ENCODE peak calls at places on chromosomes 4 and X, in four cellular contexts. S is MM.1S, F is choroid plexus epithelial cell, M is neuronal stem cell. U is an unnamed sample.

GRCh38 chr4:38983756-38984647 is 48.2 kb downstream of the TMEM156 start:
- DNase-seq in S (no peak), F (peak; percentile 42), M (peak; percentile 23), U (no peak)

GRCh38 chr4:164081801-164082200 is 587.3 kb downstream of the TMA16 start:
- DNase-seq in S (no peak), F (no peak), M (no peak), U (no peak)

GRCh38 chr4:139593091-139593564 is 37.1 kb upstream of the SETD7 start:
- DNase-seq in S (no peak), F (peak; percentile 84), M (no peak), U (no peak)

GRCh38 chrX:46637937-46638336 is 64.4 kb downstream of the CHST7 start:
- DNase-seq in S (no peak), F (no peak), M (no peak), U (no peak)

GRCh38 chr4:24747234-24747975 is 48.0 kb upstream of the SOD3 start:
- DNase-seq in S (no peak), F (no peak), M (no peak), U (no peak)

GRCh38 chr4:80098635-80099034 is 25.6 kb upstream of the ANTXR2 start:
- DNase-seq in S (no peak), F (no peak), M (no peak), U (no peak)

GRCh38 chr4:74969507-74970474 is 36.9 kb downstream of the PARM1 start:
- DNase-seq in S (no peak), F (no peak), M (no peak), U (no peak)

GRCh38 chrX:53824686-53825085 is 138.2 kb upstream of the HUWE1 start:
- DNase-seq in S (no peak), F (no peak), M (no peak), U (no peak)

GRCh38 chrX:130165703-130166502 is at the start of gene AIFM1:
- DNase-seq in S (peak; percentile 91), F (peak; percentile 97), M (peak; percentile 90), U (peak; percentile 95)

GRCh38 chr4:13988347-13989265 is 361.1 kb upstream of the BOD1L1 start:
- DNase-seq in S (no peak), F (peak; percentile 99), M (no peak), U (no peak)

GRCh38 chr4:76781698-76782595 is 116.0 kb downstream of the SOWAHB start:
- DNase-seq in S (peak; percentile 82), F (peak; percentile 97), M (no peak), U (no peak)

GRCh38 chrX:8960809-8961413 is 73.0 kb downstream of the FAM9B start:
- DNase-seq in S (no peak), F (no peak), M (no peak), U (no peak)

GRCh38 chr4:140839888-140840790 is 84.0 kb upstream of the TBC1D9 start:
- DNase-seq in S (no peak), F (peak; percentile 34), M (no peak), U (no peak)

GRCh38 chr4:72418458-72418857 is 150.6 kb downstream of the ADAMTS3 start:
- DNase-seq in S (no peak), F (peak; percentile 84), M (no peak), U (no peak)

GRCh38 chr4:180809439-180809838 is 1433.8 kb upstream of the TENM3 start:
- DNase-seq in S (no peak), F (peak; percentile 11), M (no peak), U (no peak)

GRCh38 chr4:47505666-47506065 is 20.6 kb downstream of the ATP10D start:
- DNase-seq in S (no peak), F (no peak), M (no peak), U (no peak)

GRCh38 chrX:150587585-150588503 is 19.4 kb downstream of the MTM1 start:
- DNase-seq in S (no peak), F (peak; percentile 43), M (no peak), U (peak; percentile 74)

GRCh38 chr4:54541426-54542118 is 116.2 kb upstream of the KIT start:
- DNase-seq in S (no peak), F (peak; percentile 47), M (no peak), U (no peak)

GRCh38 chrX:13009256-13009655 is 34.3 kb downstream of the TMSB4X start:
- DNase-seq in S (no peak), F (no peak), M (no peak), U (no peak)

GRCh38 chr4:7737268-7737645 is 202.4 kb downstream of the AFAP1 start:
- DNase-seq in S (no peak), F (no peak), M (no peak), U (no peak)

GRCh38 chrX:39096599-39096998 is 295.3 kb downstream of the MID1IP1 start:
- DNase-seq in S (no peak), F (no peak), M (no peak), U (no peak)

GRCh38 chr4:23369331-23369730 is 520.5 kb downstream of the PPARGC1A start:
- DNase-seq in S (no peak), F (no peak), M (no peak), U (no peak)

GRCh38 chr4:42906906-42907774 is 14.6 kb downstream of the GRXCR1 start:
- DNase-seq in S (peak; percentile 24), F (no peak), M (no peak), U (no peak)

GRCh38 chrX:100413231-100413630 is 3.2 kb upstream of the PCDH19 start:
- DNase-seq in S (peak; percentile 68), F (peak; percentile 73), M (no peak), U (peak; percentile 87)

GRCh38 chr4:71941001-71941400 is 90.8 kb upstream of the NPFFR2 start:
- DNase-seq in S (peak; percentile 37), F (peak; percentile 4), M (no peak), U (peak; percentile 63)

GRCh38 chr4:48340276-48340904 is 939 bp upstream of the SLAIN2 start:
- DNase-seq in S (no peak), F (peak; percentile 87), M (peak; percentile 40), U (peak; percentile 53)

GRCh38 chr4:71765349-71765748 is 18.5 kb downstream of the GC start:
- DNase-seq in S (no peak), F (peak; percentile 1), M (no peak), U (no peak)

GRCh38 chr4:122480023-122480422 is 23.5 kb upstream of the IL2 start:
- DNase-seq in S (no peak), F (peak; percentile 64), M (no peak), U (peak; percentile 36)

GRCh38 chr4:73867783-73868182 is 1.4 kb upstream of the CXCL1 start:
- DNase-seq in S (no peak), F (peak; percentile 55), M (no peak), U (no peak)

GRCh38 chr4:83128235-83128929 is 13.9 kb upstream of the PLAC8 start:
- DNase-seq in S (no peak), F (peak; percentile 96), M (no peak), U (no peak)

GRCh38 chr4:4990857-4991540 is 28.3 kb downstream of the CYTL1 start:
- DNase-seq in S (no peak), F (peak; percentile 61), M (no peak), U (no peak)

GRCh38 chr4:183099537-183100297 is 660 bp downstream of the WWC2 start:
- DNase-seq in S (peak; percentile 16), F (peak; percentile 23), M (peak; percentile 46), U (no peak)

GRCh38 chr4:122796801-122797404 is 29.7 kb upstream of the FGF2 start:
- DNase-seq in S (no peak), F (no peak), M (no peak), U (no peak)

GRCh38 chrX:71098302-71098701 is 2.7 kb downstream of the FOXO4 start:
- DNase-seq in S (peak; percentile 55), F (peak; percentile 61), M (no peak), U (peak; percentile 77)

GRCh38 chrX:137428777-137429564 is 137.0 kb upstream of the ZIC3 start:
- DNase-seq in S (no peak), F (no peak), M (no peak), U (no peak)
- H3K4me3 ChIP-seq in S (no peak overlapping the region), F (peak overlapping the region; percentile 58), M (peak overlapping the region; percentile 73), U (no peak overlapping the region)

GRCh38 chrX:23792861-23793553 is 10.0 kb downstream of the SAT1 start:
- DNase-seq in S (no peak), F (peak; percentile 7), M (no peak), U (no peak)
- H3K4me3 ChIP-seq in S (no peak overlapping the region), F (no peak overlapping the region), M (no peak overlapping the region), U (no peak overlapping the region)

GRCh38 chr4:103400405-103400804 is 202.3 kb upstream of the CENPE start:
- DNase-seq in S (no peak), F (peak; percentile 14), M (no peak), U (no peak)
- H3K4me3 ChIP-seq in S (no peak overlapping the region), F (no peak overlapping the region), M (no peak overlapping the region), U (no peak overlapping the region)

GRCh38 chrX:103256651-103257050 is 1.7 kb upstream of the TCEAL8 start:
- DNase-seq in S (no peak), F (no peak), M (no peak), U (no peak)

GRCh38 chrX:103250977-103251376 is 4.0 kb downstream of the TCEAL8 start:
- DNase-seq in S (no peak), F (no peak), M (no peak), U (no peak)

GRCh38 chrX:103254171-103254824 is 657 bp downstream of the TCEAL8 start:
- DNase-seq in S (peak; percentile 37), F (peak; percentile 40), M (peak; percentile 45), U (peak; percentile 73)

GRCh38 chrX:103254921-103255455 is at the start of gene TCEAL8:
- DNase-seq in S (peak; percentile 71), F (peak; percentile 84), M (peak; percentile 50), U (peak; percentile 85)

DNA sequence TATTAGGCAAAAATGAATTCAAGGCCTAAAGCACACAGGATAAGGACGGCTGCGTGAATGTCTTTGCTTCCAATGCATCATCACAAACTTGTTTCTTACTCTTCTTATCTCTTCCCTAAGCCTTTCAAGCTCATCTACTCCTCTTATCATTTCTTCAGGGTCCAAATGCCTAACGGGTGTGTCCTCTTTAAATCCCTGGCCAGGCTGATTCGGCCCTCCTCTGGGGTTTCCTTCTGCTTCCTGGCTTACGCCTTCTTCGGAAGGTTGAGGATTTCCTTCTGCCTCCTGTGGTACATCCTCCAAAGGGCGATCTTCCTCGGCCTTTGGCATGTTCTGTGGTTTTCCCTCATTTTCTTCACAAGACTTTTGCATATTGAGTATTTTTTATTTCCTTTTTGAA is 1.3 kb downstream of the TCEAL8 start:
- DNase-seq in S (no peak), F (peak; percentile 22), M (no peak), U (no peak)
- H3K4me3 ChIP-seq in S (no peak overlapping the region), F (peak overlapping the region; percentile 72), M (no peak overlapping the region), U (no peak overlapping the region)

GRCh38 chr4:1154523-1155182 is 17.7 kb downstream of the SPON2 start:
- DNase-seq in S (no peak), F (no peak), M (no peak), U (no peak)

GRCh38 chr4:1155314-1155713 is 17.1 kb downstream of the SPON2 start:
- DNase-seq in S (no peak), F (no peak), M (no peak), U (no peak)

GRCh38 chr4:1154126-1154522 is 18.3 kb downstream of the SPON2 start:
- DNase-seq in S (no peak), F (no peak), M (no peak), U (no peak)

GRCh38 chr4:1152284-1152683 is 20.1 kb downstream of the SPON2 start:
- DNase-seq in S (no peak), F (no peak), M (no peak), U (no peak)

DNA sequence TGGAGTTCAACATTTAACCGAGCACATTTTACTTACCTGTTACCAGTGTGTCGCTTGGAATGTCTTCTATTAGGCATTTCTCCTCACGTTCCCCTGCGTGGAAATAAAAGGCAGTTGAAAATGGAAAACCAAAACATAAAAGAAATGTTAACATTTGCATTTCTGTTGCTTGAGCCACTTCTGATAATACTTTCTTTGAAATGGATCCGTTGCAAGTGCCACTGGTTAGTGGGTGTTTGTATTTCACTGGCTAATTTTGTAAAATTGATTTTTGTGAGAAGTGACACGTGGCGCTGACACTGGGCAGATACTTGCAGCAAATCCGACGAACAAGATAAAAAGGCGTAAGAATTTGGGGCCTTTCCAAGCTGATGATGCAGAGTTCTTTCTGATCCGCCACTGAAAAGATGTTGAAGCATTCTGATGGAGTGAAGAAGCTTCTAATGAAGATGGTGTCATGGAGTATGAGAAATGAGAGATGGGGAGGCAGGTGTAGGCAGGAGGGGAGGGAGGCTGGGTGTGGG is 18.8 kb downstream of the SPON2 start:
- DNase-seq in S (no peak), F (no peak), M (no peak), U (no peak)
- H3K4me3 ChIP-seq in S (no peak overlapping the region), F (no peak overlapping the region), M (no peak overlapping the region), U (no peak overlapping the region)